ENCODE peak calls at places on chromosomes 2 and 18, in eight cellular contexts. O is CD4-positive, alpha-beta T cell; D is T-helper 1 cell; Y is activated T-helper 9 cell treated with anti-CD3 and anti-CD28 coated beads, Interleukin-2, amount 50 U/mL, for 16 hours; R is epithelial cell of esophagus; H is stimulated activated CD8-positive, alpha-beta memory T cell treated with anti-CD3 and anti-CD28 coated beads, Interleukin-7, amount 100 ng/mL, for 24 hours; Z is NCI-H774; J is CD8-positive, alpha-beta T cell. P is an unnamed sample.

GRCh38 chr2:25076749-25077148 is 34.9 kb downstream of the EFR3B start:
- DNase-seq in O (no peak), D (no peak), Y (no peak), R (no peak), H (no peak), Z (no peak), J (no peak), P (no peak)

GRCh38 chr18:67665266-67665665 is 148.7 kb upstream of the DSEL start:
- DNase-seq in O (no peak), D (no peak), Y (no peak), R (peak), H (no peak), Z (no peak), J (no peak), P (no peak)

GRCh38 chr2:119383410-119384140 is 16.8 kb downstream of the DBI start:
- DNase-seq in O (no peak), D (no peak), Y (no peak), R (peak), H (no peak), Z (no peak), J (no peak), P (no peak)

GRCh38 chr2:41963661-41964525 is 83.9 kb upstream of the PKDCC start:
- DNase-seq in O (no peak), D (no peak), Y (no peak), R (no peak), H (no peak), Z (peak), J (no peak), P (no peak)

GRCh38 chr2:66660804-66661203 is 225.9 kb downstream of the MEIS1 start:
- DNase-seq in O (no peak), D (no peak), Y (no peak), R (no peak), H (no peak), Z (no peak), J (no peak), P (no peak)

GRCh38 chr2:218465987-218466633 is 47.2 kb downstream of the VIL1 start:
- DNase-seq in O (no peak), D (no peak), Y (no peak), R (peak), H (no peak), Z (no peak), J (no peak), P (no peak)

GRCh38 chr2:199144036-199144435 is 313.7 kb downstream of the SATB2 start:
- DNase-seq in O (no peak), D (no peak), Y (no peak), R (no peak), H (no peak), Z (no peak), J (no peak), P (no peak)

GRCh38 chr2:230865324-230865765 is 603 bp downstream of the ITM2C start:
- DNase-seq in O (no peak), D (no peak), Y (no peak), R (no peak), H (no peak), Z (no peak), J (no peak), P (no peak)

GRCh38 chr2:178681081-178681480 is 126.1 kb downstream of the TTN start:
- DNase-seq in O (no peak), D (no peak), Y (no peak), R (no peak), H (no peak), Z (no peak), J (no peak), P (no peak)

GRCh38 chr18:55875330-55875933 is 287.4 kb upstream of the TCF4 start:
- DNase-seq in O (no peak), D (no peak), Y (no peak), R (no peak), H (no peak), Z (no peak), J (no peak), P (no peak)

GRCh38 chr2:60706021-60706420 is 50.0 kb upstream of the PAPOLG start:
- DNase-seq in O (no peak), D (no peak), Y (no peak), R (peak), H (no peak), Z (no peak), J (no peak), P (no peak)

GRCh38 chr2:217864960-217865359 is 137.8 kb downstream of the TNS1 start:
- DNase-seq in O (no peak), D (no peak), Y (no peak), R (no peak), H (no peak), Z (no peak), J (no peak), P (peak)

GRCh38 chr2:59882822-59883221 is 670.6 kb downstream of the BCL11A start:
- DNase-seq in O (no peak), D (no peak), Y (no peak), R (peak), H (no peak), Z (no peak), J (no peak), P (no peak)

GRCh38 chr2:24304621-24305020 is 55.7 kb downstream of the ITSN2 start:
- DNase-seq in O (no peak), D (no peak), Y (no peak), R (peak), H (no peak), Z (no peak), J (no peak), P (no peak)

GRCh38 chr2:118991554-118991953 is 49.6 kb downstream of the MARCO start:
- DNase-seq in O (no peak), D (no peak), Y (no peak), R (no peak), H (no peak), Z (no peak), J (peak), P (no peak)

GRCh38 chr18:839224-840079 is 27.4 kb upstream of the YES1 start:
- DNase-seq in O (peak), D (peak), Y (peak), R (peak), H (peak), Z (peak), J (peak), P (peak)

GRCh38 chr2:100189395-100189794 is 47.0 kb upstream of the AFF3 start:
- DNase-seq in O (no peak), D (no peak), Y (no peak), R (no peak), H (no peak), Z (no peak), J (no peak), P (no peak)

GRCh38 chr2:133892352-133892913 is 324.2 kb upstream of the NCKAP5 start:
- DNase-seq in O (no peak), D (no peak), Y (no peak), R (no peak), H (no peak), Z (no peak), J (no peak), P (no peak)

GRCh38 chr2:104861295-104862060 is 7.6 kb downstream of the POU3F3 start:
- DNase-seq in O (no peak), D (no peak), Y (no peak), R (no peak), H (no peak), Z (no peak), J (no peak), P (no peak)

GRCh38 chr2:157338013-157338412 is 12.4 kb upstream of the ERMN start:
- DNase-seq in O (no peak), D (no peak), Y (no peak), R (no peak), H (no peak), Z (no peak), J (no peak), P (no peak)

GRCh38 chr2:33417093-33417492 is 59.4 kb upstream of the RASGRP3 start:
- DNase-seq in O (no peak), D (no peak), Y (no peak), R (no peak), H (no peak), Z (no peak), J (no peak), P (no peak)

GRCh38 chr2:5818947-5819346 is 126.8 kb downstream of the SOX11 start:
- DNase-seq in O (no peak), D (no peak), Y (no peak), R (no peak), H (no peak), Z (peak), J (no peak), P (no peak)

GRCh38 chr18:58529714-58530354 is 99.1 kb downstream of the ALPK2 start:
- DNase-seq in O (peak), D (peak), Y (peak), R (peak), H (peak), Z (peak), J (peak), P (peak)

GRCh38 chr2:216516730-216517350 is 18.2 kb downstream of the RPL37A start:
- DNase-seq in O (no peak), D (no peak), Y (no peak), R (peak), H (no peak), Z (peak), J (no peak), P (no peak)

GRCh38 chr2:11406492-11407381 is 59.2 kb downstream of the E2F6 start:
- DNase-seq in O (no peak), D (no peak), Y (no peak), R (peak), H (no peak), Z (no peak), J (no peak), P (no peak)

GRCh38 chr2:10520154-10520553 is 72.0 kb upstream of the ODC1 start:
- DNase-seq in O (no peak), D (no peak), Y (no peak), R (no peak), H (no peak), Z (no peak), J (no peak), P (no peak)

GRCh38 chr2:127675335-127676261 is at the start of gene LIMS2:
- DNase-seq in O (no peak), D (no peak), Y (no peak), R (no peak), H (no peak), Z (no peak), J (no peak), P (no peak)

GRCh38 chr2:239249781-239250180 is 151.0 kb downstream of the HDAC4 start:
- DNase-seq in O (no peak), D (no peak), Y (no peak), R (no peak), H (no peak), Z (no peak), J (no peak), P (no peak)

GRCh38 chr2:218733615-218734021 is 23.0 kb downstream of the TTLL4 start:
- DNase-seq in O (no peak), D (no peak), Y (no peak), R (peak), H (no peak), Z (no peak), J (no peak), P (no peak)

GRCh38 chr2:44833123-44834069 is 108.1 kb upstream of the SIX3 start:
- DNase-seq in O (no peak), D (no peak), Y (no peak), R (peak), H (no peak), Z (no peak), J (no peak), P (no peak)

GRCh38 chr2:173647681-173648350 is 293.1 kb downstream of the CDCA7 start:
- DNase-seq in O (no peak), D (no peak), Y (no peak), R (no peak), H (no peak), Z (no peak), J (no peak), P (no peak)

GRCh38 chr18:12686100-12686499 is 16.4 kb downstream of the CEP76 start:
- DNase-seq in O (no peak), D (no peak), Y (no peak), R (peak), H (no peak), Z (no peak), J (no peak), P (no peak)

GRCh38 chr2:143852748-143853147 is 667.2 kb downstream of the ZEB2 start:
- DNase-seq in O (no peak), D (no peak), Y (no peak), R (no peak), H (no peak), Z (no peak), J (no peak), P (no peak)

P was measured in activated B cell treated with CpG ODN at 0.5 μM for 24 hours.